ENCODE peak calls at places on chromosomes 11 and 22, in four cellular contexts. A is K562, N is GM12878, L is HepG2. R is an unnamed sample.

GRCh38 chr22:40199223-40199622 is 21.5 kb downstream of the TNRC6B start:
- DNase-seq in A (no peak), N (no peak), L (no peak), R (no peak)

GRCh38 chr11:96026310-96026709 is 102.4 kb upstream of the MTMR2 start:
- DNase-seq in A (no peak), N (no peak), L (no peak), R (no peak)

GRCh38 chr11:88420165-88420781 is 82.7 kb upstream of the CTSC start:
- DNase-seq in A (peak), N (no peak), L (no peak), R (no peak)

GRCh38 chr11:102177974-102178631 is 67.9 kb downstream of the YAP1 start:
- DNase-seq in A (no peak), N (no peak), L (peak), R (no peak)

GRCh38 chr22:39080993-39081513 is 4.0 kb downstream of the APOBEC3G start:
- DNase-seq in A (no peak), N (no peak), L (no peak), R (no peak)

GRCh38 chr11:119144825-119145476 is 3.9 kb upstream of the ABCG4 start:
- DNase-seq in A (peak), N (no peak), L (peak), R (peak)

GRCh38 chr11:3103076-3103475 is 45.9 kb upstream of the CARS1 start:
- DNase-seq in A (no peak), N (no peak), L (no peak), R (no peak)

GRCh38 chr11:62880231-62880802 is 379 bp upstream of the SLC3A2 start:
- DNase-seq in A (no peak), N (no peak), L (no peak), R (no peak)

GRCh38 chr11:100515087-100515486 is 172.0 kb upstream of the ARHGAP42 start:
- DNase-seq in A (no peak), N (no peak), L (no peak), R (peak)

GRCh38 chr22:27212617-27213177 is 555.3 kb downstream of the MIAT start:
- DNase-seq in A (no peak), N (no peak), L (no peak), R (no peak)

GRCh38 chr11:75467311-75467710 is 34.3 kb upstream of the KLHL35 start:
- DNase-seq in A (no peak), N (no peak), L (no peak), R (no peak)

GRCh38 chr11:45093761-45094455 is 52.5 kb upstream of the PRDM11 start:
- DNase-seq in A (no peak), N (no peak), L (no peak), R (no peak)

GRCh38 chr11:117384045-117384444 is 56.4 kb downstream of the CEP164 start:
- DNase-seq in A (no peak), N (no peak), L (peak), R (no peak)

GRCh38 chr11:75040167-75040770 is 51.5 kb downstream of the NEU3 start:
- DNase-seq in A (no peak), N (no peak), L (no peak), R (no peak)

GRCh38 chr11:79440451-79441158 is at the start of gene TENM4:
- DNase-seq in A (no peak), N (no peak), L (no peak), R (peak)

GRCh38 chr22:37802310-37803194 is 5.2 kb upstream of the GCAT start:
- DNase-seq in A (peak), N (no peak), L (peak), R (peak)

GRCh38 chr22:22069450-22070370 is 87.1 kb upstream of the TOP3B start:
- DNase-seq in A (no peak), N (no peak), L (no peak), R (no peak)

GRCh38 chr11:72641900-72642814 is 32.1 kb downstream of the PDE2A start:
- DNase-seq in A (peak), N (no peak), L (no peak), R (peak)

GRCh38 chr22:31695423-31695822 is 33.4 kb upstream of the PISD start:
- DNase-seq in A (no peak), N (no peak), L (no peak), R (no peak)

GRCh38 chr11:20387262-20388095 is at the start of gene PRMT3:
- DNase-seq in A (peak), N (peak), L (peak), R (peak)

GRCh38 chr11:12771875-12772274 is 97.7 kb downstream of the TEAD1 start:
- DNase-seq in A (no peak), N (no peak), L (no peak), R (no peak)

GRCh38 chr11:111331711-111332479 is 33.5 kb downstream of the POU2AF3 start:
- DNase-seq in A (no peak), N (no peak), L (no peak), R (no peak)

GRCh38 chr11:134978388-134979088 is 566.5 kb upstream of the B3GAT1 start:
- DNase-seq in A (peak), N (no peak), L (no peak), R (peak)

GRCh38 chr11:69361466-69361865 is 67.5 kb downstream of the MYEOV start:
- DNase-seq in A (no peak), N (no peak), L (no peak), R (no peak)

GRCh38 chr11:57082125-57082524 is 93.4 kb downstream of the OR5AK2 start:
- DNase-seq in A (no peak), N (no peak), L (no peak), R (no peak)

GRCh38 chr22:37235897-37236607 is 8.0 kb downstream of the RAC2 start:
- DNase-seq in A (no peak), N (no peak), L (no peak), R (no peak)

GRCh38 chr22:37930270-37930951 is 23.0 kb downstream of the C22orf23 start:
- DNase-seq in A (peak), N (no peak), L (no peak), R (peak)

GRCh38 chr11:45343988-45344387 is 57.8 kb upstream of the SYT13 start:
- DNase-seq in A (no peak), N (no peak), L (no peak), R (no peak)

GRCh38 chr11:12192796-12193514 is 82.6 kb downstream of the MICAL2 start:
- DNase-seq in A (peak), N (no peak), L (no peak), R (no peak)

GRCh38 chr22:26549902-26550497 is 37.7 kb upstream of the TFIP11 start:
- DNase-seq in A (no peak), N (no peak), L (peak), R (no peak)

GRCh38 chr22:27107824-27108223 is 450.4 kb downstream of the MIAT start:
- DNase-seq in A (no peak), N (no peak), L (peak), R (no peak)

GRCh38 chr11:118634435-118635236 is 27.2 kb downstream of the PHLDB1 start:
- DNase-seq in A (peak), N (no peak), L (peak), R (peak)

GRCh38 chr11:119729581-119730346 is 764 bp upstream of the NECTIN1 start:
- DNase-seq in A (no peak), N (no peak), L (no peak), R (peak)

GRCh38 chr11:57370251-57370650 is 10.7 kb downstream of the PRG3 start:
- DNase-seq in A (no peak), N (no peak), L (no peak), R (no peak)

GRCh38 chr22:30422481-30423295 is 2.9 kb upstream of the MTFP1 start:
- DNase-seq in A (peak), N (no peak), L (peak), R (peak)

GRCh38 chr11:6273188-6273587 is 13.6 kb downstream of the CCKBR start:
- DNase-seq in A (no peak), N (no peak), L (no peak), R (no peak)

GRCh38 chr11:12853325-12853651 is 155.8 kb upstream of the RASSF10 start:
- DNase-seq in A (no peak), N (no peak), L (no peak), R (no peak)

GRCh38 chr11:107123022-107123421 is 104.7 kb upstream of the GUCY1A2 start:
- DNase-seq in A (no peak), N (no peak), L (no peak), R (no peak)
- TF ChIP-seq NR2C2 in A (no peak), N (no peak), L (no peak), R (no peak)

GRCh38 chr11:10379871-10380568 is 75.0 kb upstream of the AMPD3 start:
- DNase-seq in A (no peak), N (no peak), L (no peak), R (no peak)

GRCh38 chr11:10379433-10379832 is 74.6 kb downstream of the ADM start:
- DNase-seq in A (no peak), N (no peak), L (no peak), R (no peak)

GRCh38 chr11:10377182-10377581 is 72.3 kb downstream of the ADM start:
- DNase-seq in A (no peak), N (no peak), L (no peak), R (no peak)

GRCh38 chr11:10378362-10378761 is 73.5 kb downstream of the ADM start:
- DNase-seq in A (no peak), N (no peak), L (no peak), R (no peak)

DNA sequence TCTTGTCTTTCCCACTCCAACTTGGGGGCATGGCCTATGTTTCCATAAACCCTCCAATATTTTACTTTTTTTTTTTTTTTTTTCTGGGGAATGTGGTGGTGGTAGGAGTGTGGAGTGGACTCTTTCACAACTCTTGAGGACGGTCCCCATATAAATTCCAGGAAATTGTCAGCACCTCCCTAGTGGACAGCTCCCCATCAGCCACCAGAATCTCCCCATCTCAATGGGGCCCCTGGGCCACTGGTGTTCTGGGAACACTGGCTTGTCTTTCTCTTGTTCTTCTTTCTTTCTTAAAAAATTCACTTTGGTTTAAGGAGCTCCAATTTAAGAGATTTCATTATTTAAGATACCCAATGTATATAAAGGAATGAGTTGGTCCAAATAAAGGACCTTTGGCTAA is 74.1 kb downstream of the ADM start:
- DNase-seq in A (peak), N (no peak), L (no peak), R (peak)
- TF ChIP-seq SP1 in A (no peak), N (no peak), L (no peak), R (no peak)

GRCh38 chr11:26199341-26199740 is 132.6 kb upstream of the ANO3 start:
- DNase-seq in A (no peak), N (no peak), L (no peak), R (no peak)
- TF ChIP-seq NR2C2 in A (no peak), N (no peak), L (no peak), R (no peak)

GRCh38 chr11:130178441-130178971 is 18.9 kb downstream of the ST14 start:
- DNase-seq in A (no peak), N (no peak), L (no peak), R (no peak)

GRCh38 chr11:130180491-130180890 is 20.9 kb downstream of the ST14 start:
- DNase-seq in A (no peak), N (no peak), L (no peak), R (no peak)

GRCh38 chr11:130179396-130180306 is 20.1 kb downstream of the ST14 start:
- DNase-seq in A (no peak), N (no peak), L (no peak), R (no peak)

GRCh38 chr11:130177782-130178181 is 18.2 kb downstream of the ST14 start:
- DNase-seq in A (no peak), N (no peak), L (no peak), R (no peak)

DNA sequence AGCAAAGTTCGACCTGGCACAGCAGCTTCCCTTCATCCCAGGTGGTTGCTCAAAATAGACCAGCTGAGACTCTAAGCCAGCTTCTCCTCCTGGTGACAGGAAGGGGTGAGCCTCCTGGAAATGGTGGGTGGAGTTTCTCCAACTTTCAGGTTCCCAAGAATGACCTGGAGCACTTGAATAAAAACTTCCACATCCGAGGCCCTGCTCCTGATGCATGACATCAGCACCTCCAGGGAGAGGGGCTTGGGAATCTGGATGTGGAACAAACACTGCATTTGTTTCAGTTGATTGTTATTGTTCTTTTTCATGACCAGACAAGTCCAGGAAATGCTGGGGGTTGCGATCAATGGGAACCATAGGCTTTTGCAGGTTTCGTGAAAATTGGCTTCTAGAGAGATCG is 19.4 kb downstream of the ST14 start:
- DNase-seq in A (no peak), N (no peak), L (no peak), R (no peak)
- TF ChIP-seq SP1 in A (no peak), N (no peak), L (no peak), R (no peak)

DNA sequence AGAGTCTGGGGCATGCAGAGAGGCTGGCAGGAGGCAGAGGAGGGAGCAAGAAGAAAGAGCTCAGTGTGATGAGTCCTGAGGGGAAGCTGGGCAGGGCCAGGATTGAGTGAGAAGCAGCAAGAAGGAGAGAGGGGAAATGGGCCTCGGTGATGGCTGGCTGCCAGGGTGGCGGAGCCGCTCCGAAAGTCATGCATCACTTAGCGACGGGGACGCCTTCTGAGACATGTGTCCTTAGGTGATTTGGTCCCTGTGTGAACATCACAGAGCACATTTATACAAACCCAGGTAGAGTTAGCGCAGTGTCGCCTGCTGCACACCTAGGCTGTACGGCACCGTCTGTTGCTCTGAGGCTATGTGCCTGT is 15.1 kb downstream of the TBC1D22A start:
- DNase-seq in A (no peak), N (no peak), L (no peak), R (no peak)
- TF ChIP-seq NR2C2 in A (no peak), N (no peak), L (no peak), R (no peak)

GRCh38 chr11:133269272-133269671 is 263.0 kb downstream of the OPCML start:
- DNase-seq in A (no peak), N (peak), L (no peak), R (no peak)
- TF ChIP-seq SP1 in A (no peak), N (peak), L (no peak), R (no peak)

R was measured in WTC11.